ENCODE peak calls at places on chromosomes 2 and 18, in four cellular contexts. H is HTR-8/SVneo, O is foreskin fibroblast, L is G401. J is an unnamed sample.

GRCh38 chr2:214192711-214193110 is 218.1 kb upstream of the VWC2L start:
- DNase-seq in H (no peak), O (peak; percentile 7), L (no peak), J (no peak)

GRCh38 chr2:233871432-233871831 is 3.2 kb upstream of the MSL3B start:
- DNase-seq in H (no peak), O (no peak), L (no peak), J (no peak)

GRCh38 chr2:239457586-239458445 is 57.0 kb upstream of the HDAC4 start:
- DNase-seq in H (no peak), O (no peak), L (no peak), J (no peak)

GRCh38 chr2:42092084-42092996 is 44.5 kb downstream of the PKDCC start:
- DNase-seq in H (no peak), O (peak; percentile 44), L (no peak), J (no peak)

GRCh38 chr2:205687018-205687956 is 5.0 kb downstream of the NRP2 start:
- DNase-seq in H (no peak), O (no peak), L (no peak), J (no peak)

GRCh38 chr2:67917332-67918054 is 145.3 kb downstream of the C1D start:
- DNase-seq in H (peak; percentile 81), O (peak; percentile 93), L (no peak), J (peak; percentile 80)

GRCh38 chr2:27262379-27263286 is at the start of gene SLC30A3:
- DNase-seq in H (peak; percentile 89), O (peak; percentile 74), L (peak; percentile 14), J (peak; percentile 90)

GRCh38 chr18:57437782-57438668 is 2.9 kb downstream of the ONECUT2 start:
- DNase-seq in H (peak; percentile 33), O (peak; percentile 71), L (peak; percentile 79), J (peak; percentile 93)

GRCh38 chr2:38613126-38613848 is 10.6 kb upstream of the HNRNPLL start:
- DNase-seq in H (no peak), O (peak; percentile 76), L (no peak), J (no peak)

GRCh38 chr2:215751200-215751910 is 262.0 kb downstream of the MREG start:
- DNase-seq in H (peak; percentile 18), O (peak; percentile 87), L (no peak), J (no peak)

GRCh38 chr2:128187032-128187654 is 96.1 kb downstream of the UGGT1 start:
- DNase-seq in H (no peak), O (peak; percentile 65), L (no peak), J (peak; percentile 37)

GRCh38 chr2:152558174-152559091 is 158.8 kb downstream of the PRPF40A start:
- DNase-seq in H (peak; percentile 29), O (peak; percentile 92), L (no peak), J (no peak)

GRCh38 chr2:118971245-118972122 is 29.5 kb downstream of the MARCO start:
- DNase-seq in H (no peak), O (no peak), L (no peak), J (no peak)

GRCh38 chr2:95578529-95578928 is 13.3 kb upstream of the TRIM43 start:
- DNase-seq in H (no peak), O (peak; percentile 4), L (no peak), J (no peak)

GRCh38 chr2:131039908-131040660 is 53.2 kb downstream of the FAM168B start:
- DNase-seq in H (no peak), O (peak; percentile 70), L (no peak), J (no peak)

GRCh38 chr2:187586091-187586632 is 31.9 kb upstream of the TFPI start:
- DNase-seq in H (no peak), O (peak; percentile 43), L (no peak), J (peak; percentile 53)

GRCh38 chr2:84840306-84840705 is 40.6 kb downstream of the TRABD2A start:
- DNase-seq in H (peak; percentile 25), O (peak; percentile 10), L (no peak), J (no peak)

GRCh38 chr2:74313497-74313896 is 29.7 kb downstream of the SLC4A5 start:
- DNase-seq in H (no peak), O (no peak), L (no peak), J (no peak)

GRCh38 chr2:3503483-3503882 is 15.8 kb downstream of the ADI1 start:
- DNase-seq in H (no peak), O (no peak), L (no peak), J (no peak)

GRCh38 chr18:46152808-46153617 is 48.8 kb downstream of the HAUS1 start:
- DNase-seq in H (no peak), O (no peak), L (peak; percentile 51), J (no peak)

GRCh38 chr2:232898592-232899541 is 28.8 kb downstream of the SNORC start:
- DNase-seq in H (no peak), O (peak; percentile 67), L (no peak), J (no peak)

GRCh38 chr2:42101641-42102605 is 54.1 kb downstream of the PKDCC start:
- DNase-seq in H (peak; percentile 57), O (peak; percentile 79), L (no peak), J (peak; percentile 51)

GRCh38 chr2:85259101-85259590 is 68.6 kb downstream of the TGOLN2 start:
- DNase-seq in H (no peak), O (peak; percentile 63), L (no peak), J (no peak)

GRCh38 chr18:75220786-75221355 is 10.3 kb downstream of the TSHZ1 start:
- DNase-seq in H (no peak), O (peak; percentile 75), L (peak; percentile 89), J (no peak)

GRCh38 chr18:42053188-42053781 is 98.3 kb downstream of the PIK3C3 start:
- DNase-seq in H (peak; percentile 13), O (peak; percentile 72), L (peak; percentile 87), J (peak; percentile 70)